ENCODE peak calls at places on chromosomes 16 and 17, in nine cellular contexts. Z is ascending aorta; R is AG10803; D is stimulated activated CD4-positive, alpha-beta T cell treated with anti-CD3 and anti-CD28 coated beads, Interleukin-1b, Interleukin-23, amount 100 ng/mL, for 1 hour; B is stimulated activated naive CD4-positive, alpha-beta T cell; T is esophagus squamous epithelium; C is RWPE1; J is globus pallidus; P is activated T-helper 1 cell treated with anti-CD3 and anti-CD28 coated beads, Interleukin-2, amount 50 U/mL, for 16 hours. H is an unnamed sample.
A peak's percentile ranks its signal among the peaks of the same experiment; 100 is the strongest.

GRCh38 chr16:69762843-69763556 is 868 bp downstream of the WWP2 start:
- DNase-seq in Z (no peak), R (peak; percentile 42), D (no peak), B (peak; percentile 54), T (no peak), C (no peak), J (peak; percentile 20), P (no peak), H (peak; percentile 15)

GRCh38 chr16:85878875-85879274 is 20.1 kb upstream of the IRF8 start:
- DNase-seq in Z (no peak), R (peak; percentile 84), D (no peak), B (no peak), T (no peak), C (peak; percentile 53), J (no peak), P (no peak), H (peak; percentile 22)

GRCh38 chr16:84391151-84391873 is 23.0 kb downstream of the ATP2C2 start:
- DNase-seq in Z (no peak), R (peak; percentile 49), D (no peak), B (no peak), T (no peak), C (no peak), J (peak; percentile 68), P (no peak), H (no peak)

GRCh38 chr17:21194210-21194609 is 19.8 kb downstream of the TMEM11 start:
- DNase-seq in Z (no peak), R (peak; percentile 37), D (no peak), B (no peak), T (no peak), C (no peak), J (no peak), P (no peak), H (no peak)

GRCh38 chr16:11175850-11176341 is 80.1 kb downstream of the SOCS1 start:
- DNase-seq in Z (no peak), R (no peak), D (no peak), B (no peak), T (no peak), C (no peak), J (no peak), P (no peak), H (no peak)

GRCh38 chr16:75138636-75139035 is 9.7 kb upstream of the ZFP1 start:
- DNase-seq in Z (no peak), R (peak; percentile 25), D (no peak), B (no peak), T (no peak), C (no peak), J (no peak), P (no peak), H (no peak)

GRCh38 chr16:27237229-27238015 is 31.1 kb downstream of the NSMCE1 start:
- DNase-seq in Z (no peak), R (peak; percentile 38), D (peak; percentile 47), B (peak; percentile 61), T (no peak), C (no peak), J (no peak), P (peak; percentile 67), H (peak; percentile 18)

GRCh38 chr16:88626646-88627045 is 11.7 kb upstream of the IL17C start:
- DNase-seq in Z (no peak), R (no peak), D (no peak), B (no peak), T (no peak), C (no peak), J (no peak), P (no peak), H (no peak)

GRCh38 chr17:28950017-28950751 is 1.1 kb downstream of the PHF12 start:
- DNase-seq in Z (no peak), R (peak; percentile 32), D (peak; percentile 22), B (peak; percentile 64), T (no peak), C (peak; percentile 26), J (peak; percentile 57), P (peak; percentile 37), H (peak; percentile 76)

GRCh38 chr17:4485676-4486646 is 12.7 kb upstream of the SPNS2 start:
- DNase-seq in Z (no peak), R (no peak), D (no peak), B (peak; percentile 47), T (no peak), C (no peak), J (no peak), P (peak; percentile 24), H (no peak)

GRCh38 chr17:81453049-81453448 is 57.8 kb downstream of the BAHCC1 start:
- DNase-seq in Z (no peak), R (no peak), D (no peak), B (no peak), T (no peak), C (no peak), J (no peak), P (no peak), H (no peak)

GRCh38 chr17:15342460-15342859 is 1.1 kb upstream of the TEKT3 start:
- DNase-seq in Z (no peak), R (no peak), D (no peak), B (no peak), T (no peak), C (no peak), J (no peak), P (no peak), H (no peak)

GRCh38 chr17:80468781-80469533 is 7.5 kb downstream of the NPTX1 start:
- DNase-seq in Z (no peak), R (no peak), D (no peak), B (no peak), T (no peak), C (no peak), J (no peak), P (no peak), H (no peak)

GRCh38 chr17:39208136-39208535 is 8.1 kb downstream of the RPL19 start:
- DNase-seq in Z (no peak), R (no peak), D (no peak), B (no peak), T (no peak), C (no peak), J (no peak), P (no peak), H (no peak)

GRCh38 chr16:10312784-10313724 is 72.8 kb upstream of the ATF7IP2 start:
- DNase-seq in Z (no peak), R (no peak), D (no peak), B (no peak), T (no peak), C (no peak), J (no peak), P (no peak), H (no peak)

GRCh38 chr17:72691601-72692000 is 400.9 kb downstream of the SLC39A11 start:
- DNase-seq in Z (no peak), R (peak; percentile 75), D (no peak), B (no peak), T (no peak), C (no peak), J (no peak), P (no peak), H (no peak)

GRCh38 chr17:17044846-17045561 is 2.7 kb downstream of the MPRIP start:
- DNase-seq in Z (no peak), R (peak; percentile 73), D (no peak), B (no peak), T (no peak), C (no peak), J (no peak), P (no peak), H (no peak)

GRCh38 chr17:13993106-13993505 is 76.2 kb upstream of the COX10 start:
- DNase-seq in Z (no peak), R (no peak), D (no peak), B (no peak), T (no peak), C (no peak), J (no peak), P (no peak), H (no peak)

GRCh38 chr16:50841081-50841886 is 99.4 kb downstream of the CYLD start:
- DNase-seq in Z (no peak), R (no peak), D (peak; percentile 5), B (peak; percentile 21), T (no peak), C (no peak), J (no peak), P (no peak), H (peak; percentile 13)

GRCh38 chr16:72241930-72242329 is 70.0 kb upstream of the PMFBP1 start:
- DNase-seq in Z (no peak), R (peak; percentile 54), D (no peak), B (no peak), T (no peak), C (peak; percentile 52), J (peak; percentile 60), P (no peak), H (peak; percentile 48)

GRCh38 chr16:55505333-55506015 is 3.4 kb upstream of the LPCAT2 start:
- DNase-seq in Z (no peak), R (no peak), D (no peak), B (no peak), T (no peak), C (no peak), J (no peak), P (no peak), H (no peak)

GRCh38 chr17:82917656-82918345 is 78.0 kb upstream of the ZNF750 start:
- DNase-seq in Z (no peak), R (peak; percentile 64), D (peak; percentile 8), B (no peak), T (no peak), C (no peak), J (no peak), P (no peak), H (peak; percentile 30)

GRCh38 chr17:67050476-67051154 is 6.3 kb downstream of the CACNG1 start:
- DNase-seq in Z (no peak), R (no peak), D (no peak), B (no peak), T (no peak), C (no peak), J (no peak), P (no peak), H (no peak)

H was measured in neural progenitor cell.